ENCODE peak calls at places on chromosomes 5 and 9, in eight cellular contexts. L is adrenal gland, D is heart left ventricle, F is upper lobe of left lung, C is A549, E is breast epithelium, N is HCT116, V is gastrocnemius medialis. Y is an unnamed sample.

GRCh38 chr5:128629162-128629561 is 91.1 kb upstream of the FBN2 start:
- DNase-seq in F (no peak), E (no peak), D (no peak), V (no peak), C (no peak), N (no peak), L (no peak), Y (no peak)

GRCh38 chr5:109992264-109992915 is 302.7 kb downstream of the MAN2A1 start:
- DNase-seq in D (no peak), V (no peak), E (no peak), L (no peak), C (no peak), N (no peak), F (no peak), Y (no peak)

GRCh38 chr9:89802809-89803355 is 198.1 kb downstream of the GADD45G start:
- DNase-seq in V (no peak), L (no peak), E (peak), C (no peak), N (peak), F (peak), D (peak), Y (no peak)

GRCh38 chr9:36874921-36875320 is 159.1 kb downstream of the PAX5 start:
- DNase-seq in F (no peak), D (no peak), E (no peak), V (no peak), L (no peak), N (no peak), C (no peak), Y (no peak)

GRCh38 chr5:136123236-136123768 is 9.3 kb upstream of the SMAD5 start:
- DNase-seq in N (peak), F (no peak), V (no peak), D (no peak), E (no peak), C (peak), L (no peak), Y (peak)

GRCh38 chr9:103902263-103902662 is 191.8 kb upstream of the SMC2 start:
- DNase-seq in N (no peak), E (no peak), V (no peak), D (no peak), C (no peak), L (no peak), F (no peak), Y (no peak)

GRCh38 chr5:9149988-9150387 is 395.9 kb downstream of the SEMA5A start:
- DNase-seq in F (no peak), V (no peak), L (no peak), E (no peak), D (no peak), N (no peak), C (no peak), Y (peak)

GRCh38 chr5:18772475-18772874 is 1138.2 kb downstream of the TAF11L14 start:
- DNase-seq in E (no peak), V (no peak), D (no peak), N (no peak), F (no peak), L (no peak), C (peak), Y (no peak)

GRCh38 chr5:95847261-95847592 is 24.7 kb upstream of the GLRX start:
- DNase-seq in N (no peak), L (no peak), V (no peak), D (no peak), C (no peak), F (no peak), E (no peak), Y (no peak)

GRCh38 chr9:97812247-97812543 is 40.8 kb upstream of the FOXE1 start:
- DNase-seq in N (no peak), C (no peak), F (no peak), L (no peak), V (no peak), D (no peak), E (no peak), Y (no peak)

GRCh38 chr9:89001917-89002540 is 10.8 kb downstream of the S1PR3 start:
- DNase-seq in L (no peak), N (no peak), F (peak), V (no peak), E (no peak), C (no peak), D (no peak), Y (no peak)

GRCh38 chr5:34927785-34928184 is 1.6 kb upstream of the DNAJC21 start:
- DNase-seq in D (no peak), L (no peak), N (no peak), F (no peak), V (no peak), C (no peak), E (no peak), Y (no peak)

GRCh38 chr5:34928267-34928666 is 1.1 kb upstream of the DNAJC21 start:
- DNase-seq in L (no peak), N (no peak), D (no peak), E (no peak), F (no peak), V (no peak), C (no peak), Y (no peak)

GRCh38 chr5:34930527-34930844 is 1.1 kb downstream of the DNAJC21 start:
- DNase-seq in V (no peak), E (no peak), L (no peak), D (no peak), N (no peak), C (no peak), F (no peak), Y (peak)

GRCh38 chr5:34929720-34930526 is 564 bp downstream of the DNAJC21 start:
- DNase-seq in L (peak), N (peak), C (peak), E (peak), D (peak), F (peak), V (peak), Y (peak)

DNA sequence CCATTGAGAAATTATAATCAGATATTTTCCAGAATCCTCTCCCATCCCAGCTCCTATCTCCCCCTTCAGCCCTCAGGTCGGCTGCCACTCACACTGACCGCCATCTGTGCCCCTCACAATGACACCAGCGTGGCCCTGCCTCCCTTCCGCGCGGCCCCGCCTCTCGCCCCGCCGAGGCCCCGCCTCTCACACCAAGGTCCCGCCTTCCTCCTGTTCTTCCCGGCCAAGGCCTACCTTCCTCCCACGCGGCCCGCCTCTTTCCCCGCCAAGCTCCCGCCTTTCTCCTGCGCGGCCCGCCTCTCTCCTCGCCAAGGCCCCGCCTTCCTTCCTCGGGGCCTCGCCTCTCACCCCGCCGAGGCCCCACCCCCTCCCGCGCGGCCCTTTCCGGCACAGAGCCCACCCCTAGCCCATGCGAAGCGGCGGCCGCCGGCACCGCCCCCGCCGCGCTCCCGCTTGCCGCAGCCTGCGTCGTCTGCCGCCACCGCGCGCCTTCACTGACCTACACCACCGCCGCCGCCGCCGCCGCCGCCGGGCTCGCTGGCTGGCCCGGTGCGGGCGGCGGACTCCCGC is at the start of gene DNAJC21:
- DNase-seq in N (peak), F (peak), C (peak), L (peak), D (peak), E (peak), V (peak), Y (peak)
- TF ChIP-seq POLR2A in N (no peak), F (no peak), C (no peak), L (peak), D (peak), E (no peak), V (no peak), Y (peak)

GRCh38 chr9:73153793-73154227 is 2.1 kb downstream of the ANXA1 start:
- DNase-seq in C (peak), F (no peak), E (no peak), N (no peak), D (no peak), V (no peak), L (no peak), Y (no peak)

GRCh38 chr9:73152445-73152844 is 780 bp downstream of the ANXA1 start:
- DNase-seq in E (no peak), F (no peak), D (no peak), N (no peak), V (no peak), C (no peak), L (no peak), Y (no peak)

GRCh38 chr9:73149371-73150067 is 2.1 kb upstream of the ANXA1 start:
- DNase-seq in F (no peak), V (no peak), L (no peak), N (peak), E (no peak), C (peak), D (no peak), Y (no peak)

GRCh38 chr9:73152953-73153352 is 1.3 kb downstream of the ANXA1 start:
- DNase-seq in C (no peak), F (no peak), V (no peak), E (no peak), D (no peak), L (no peak), N (no peak), Y (no peak)

DNA sequence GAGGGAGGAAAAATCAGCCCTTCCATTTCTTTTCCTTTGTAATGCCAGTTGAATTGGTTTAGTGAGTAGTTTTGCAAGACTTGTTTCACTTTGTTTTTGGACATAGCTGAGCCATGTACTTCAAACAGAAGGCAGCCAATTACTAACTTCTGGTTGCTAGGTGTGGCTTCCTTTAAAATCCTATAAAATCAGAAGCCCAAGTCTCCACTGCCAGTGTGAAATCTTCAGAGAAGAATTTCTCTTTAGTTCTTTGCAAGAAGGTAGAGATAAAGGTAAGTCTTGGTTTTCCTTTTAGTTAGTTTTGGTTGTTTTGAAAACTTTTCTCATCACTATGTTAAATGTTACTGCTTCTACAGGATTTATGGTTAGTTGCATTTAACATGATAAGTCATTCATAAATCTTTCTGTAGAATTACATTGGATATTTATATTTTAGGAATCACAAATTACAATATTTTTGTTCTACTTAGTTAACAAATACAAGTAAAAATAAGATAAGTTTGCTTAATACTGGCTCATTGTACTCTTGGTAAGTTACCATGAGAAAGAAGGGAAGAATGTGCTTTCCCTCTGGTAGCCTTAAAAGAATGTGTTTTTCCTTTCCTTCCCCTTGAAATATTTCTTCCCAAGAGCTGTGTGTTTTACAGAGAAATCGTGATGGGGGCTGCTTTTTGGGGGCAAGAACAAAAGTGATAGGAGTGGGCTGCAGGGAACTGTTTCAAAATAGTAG is at the start of gene ANXA1:
- DNase-seq in F (no peak), L (no peak), N (peak), E (no peak), C (peak), D (no peak), V (no peak), Y (peak)
- TF ChIP-seq POLR2A in F (peak), L (peak), N (peak), E (peak), C (no peak), D (peak), V (peak), Y (no peak)

GRCh38 chr9:124414612-124415011 is 630 bp downstream of the PSMB7 start:
- DNase-seq in N (no peak), L (no peak), V (no peak), F (no peak), C (no peak), D (no peak), E (no peak), Y (no peak)
- TF ChIP-seq POLR2A in N (no peak), L (no peak), V (no peak), F (no peak), C (no peak), D (no peak), E (no peak), Y (no peak)

GRCh38 chr5:65925094-65925600 is 1.2 kb upstream of the ERBIN start:
- DNase-seq in L (peak), V (peak), C (peak), D (peak), F (peak), E (peak), N (no peak), Y (peak)
- TF ChIP-seq POLR2A in L (no peak), V (no peak), C (no peak), D (no peak), F (no peak), E (no peak), N (no peak), Y (peak)

GRCh38 chr9:120383999-120384924 is 195.7 kb downstream of the CDK5RAP2 start:
- DNase-seq in F (no peak), D (no peak), E (peak), L (peak), V (no peak), C (no peak), N (no peak), Y (no peak)
- TF ChIP-seq POLR2A in F (no peak), D (no peak), E (no peak), L (no peak), V (no peak), C (no peak), N (no peak), Y (no peak)

GRCh38 chr9:91425270-91425669 is 1.6 kb upstream of the NFIL3 start:
- DNase-seq in C (no peak), N (no peak), D (no peak), V (no peak), L (no peak), E (no peak), F (no peak), Y (no peak)

GRCh38 chr9:91426123-91426745 is 2.6 kb upstream of the NFIL3 start:
- DNase-seq in D (no peak), E (no peak), L (no peak), C (peak), V (no peak), N (peak), F (no peak), Y (peak)

GRCh38 chr9:91422832-91423711 is 560 bp downstream of the NFIL3 start:
- DNase-seq in N (no peak), D (peak), C (peak), F (peak), V (peak), E (no peak), L (peak), Y (peak)

GRCh38 chr9:91423785-91424402 is at the start of gene NFIL3:
- DNase-seq in D (peak), F (peak), N (no peak), V (peak), L (peak), C (peak), E (peak), Y (peak)

DNA sequence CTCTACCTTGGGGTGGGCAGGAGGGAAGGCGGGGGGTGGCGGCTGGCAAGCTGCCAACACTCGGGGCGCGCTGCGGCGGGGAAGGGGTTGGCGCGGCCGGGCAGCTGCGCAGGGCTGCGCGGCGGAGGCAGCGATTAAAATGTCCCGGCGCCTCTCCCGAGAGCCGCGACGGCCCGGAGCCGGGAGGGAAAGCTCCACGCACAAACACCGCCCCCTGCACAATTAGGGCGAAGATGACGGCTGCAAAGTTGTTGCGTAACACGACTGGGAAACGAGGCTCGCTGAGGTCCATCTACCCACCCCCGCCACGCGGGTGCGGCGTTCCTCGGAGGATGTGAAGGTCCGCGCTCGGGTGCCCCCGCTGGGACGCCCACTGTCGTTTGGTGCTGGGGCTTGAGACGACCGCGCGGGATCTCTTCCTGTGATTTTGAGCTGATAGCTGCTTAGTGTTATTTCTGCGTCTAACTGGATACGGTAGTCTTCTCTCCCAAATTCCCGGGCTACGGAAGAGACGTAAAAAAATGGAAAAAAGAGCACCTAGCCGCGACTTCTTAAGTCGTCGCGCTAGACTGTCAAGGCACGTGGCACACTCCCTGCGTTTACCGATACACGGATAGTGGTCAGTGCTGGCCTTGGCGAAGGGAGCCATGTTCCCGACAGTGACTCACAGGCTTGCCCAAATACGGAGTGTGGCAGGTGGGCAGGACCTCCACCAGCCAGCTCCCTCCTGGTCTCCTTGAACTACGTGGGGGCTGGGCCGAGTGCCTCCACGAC is 958 bp upstream of the NFIL3 start:
- DNase-seq in C (peak), E (peak), F (peak), N (no peak), L (peak), D (peak), V (peak), Y (peak)
- TF ChIP-seq POLR2A in C (no peak), E (peak), F (peak), N (no peak), L (peak), D (peak), V (peak), Y (no peak)